ENCODE peak calls at places on chromosomes 3 and 15, in ten cellular contexts. V, O, G, I, C, M, E, Z, W and T are unnamed samples.

GRCh38 chr3:133374706-133375105 is 25.1 kb upstream of the BFSP2 start:
- DNase-seq in G (no peak), W (peak), Z (no peak), M (peak), I (no peak), V (no peak), O (no peak), E (no peak), C (no peak), T (no peak)

GRCh38 chr15:89301304-89302089 is 33.1 kb downstream of the POLG start:
- DNase-seq in G (no peak), E (no peak), I (no peak), C (no peak), O (no peak), W (no peak), M (no peak), V (no peak), Z (no peak), T (no peak)

GRCh38 chr3:149013726-149014125 is 22.4 kb downstream of the GYG1 start:
- DNase-seq in V (no peak), M (no peak), E (no peak), Z (no peak), O (no peak), G (no peak), I (no peak), W (peak), C (no peak), T (no peak)

GRCh38 chr3:116929534-116930222 is 220.1 kb downstream of the TUSC7 start:
- DNase-seq in O (no peak), E (no peak), V (no peak), C (no peak), W (no peak), Z (no peak), G (no peak), M (no peak), I (no peak), T (no peak)

GRCh38 chr15:90080818-90081382 is 21.4 kb downstream of the IDH2 start:
- DNase-seq in C (no peak), Z (no peak), V (no peak), O (no peak), M (no peak), W (no peak), I (no peak), E (no peak), G (no peak), T (no peak)

GRCh38 chr3:142642956-142643355 is 46.8 kb downstream of the PLS1 start:
- DNase-seq in W (no peak), O (no peak), E (no peak), I (no peak), M (no peak), G (no peak), C (no peak), Z (no peak), V (no peak), T (no peak)

GRCh38 chr3:1967525-1967924 is 131.1 kb upstream of the CNTN4 start:
- DNase-seq in G (no peak), W (no peak), I (no peak), C (no peak), E (no peak), Z (no peak), M (no peak), O (no peak), V (no peak), T (no peak)

GRCh38 chr15:63388511-63388910 is 6.9 kb upstream of the CA12 start:
- DNase-seq in I (no peak), G (no peak), E (no peak), Z (no peak), C (no peak), V (no peak), M (no peak), W (no peak), O (no peak), T (no peak)

GRCh38 chr3:173398111-173398479 is 551 bp downstream of the NLGN1 start:
- DNase-seq in Z (no peak), O (peak), E (no peak), W (no peak), G (no peak), M (no peak), V (no peak), C (no peak), I (no peak), T (no peak)

GRCh38 chr15:100383302-100384107 is 41.7 kb upstream of the ADAMTS17 start:
- DNase-seq in V (peak), W (peak), Z (peak), O (no peak), E (no peak), G (no peak), C (no peak), I (no peak), M (peak), T (peak)

GRCh38 chr3:52244061-52244628 is 1.4 kb upstream of the PPM1M start:
- DNase-seq in M (peak), C (no peak), O (no peak), W (no peak), G (no peak), I (no peak), V (peak), E (peak), Z (no peak), T (no peak)

GRCh38 chr3:106139834-106140233 is 271.0 kb upstream of the CBLB start:
- DNase-seq in C (no peak), M (no peak), I (no peak), E (no peak), V (no peak), G (no peak), Z (no peak), O (no peak), W (no peak), T (no peak)

GRCh38 chr15:48925714-48926223 is 38.0 kb downstream of the SHC4 start:
- DNase-seq in E (no peak), C (peak), W (peak), V (no peak), I (peak), O (no peak), Z (no peak), G (no peak), M (no peak), T (no peak)

GRCh38 chr15:41115652-41116115 is 396 bp downstream of the INO80 start:
- DNase-seq in Z (peak), W (no peak), G (peak), I (peak), M (peak), O (no peak), V (peak), E (peak), C (peak), T (peak)

GRCh38 chr15:78737187-78737820 is 74.0 kb downstream of the ADAMTS7 start:
- DNase-seq in O (no peak), V (no peak), E (no peak), Z (no peak), M (peak), W (no peak), I (no peak), G (no peak), C (no peak), T (no peak)

GRCh38 chr3:108305484-108306172 is 9.3 kb downstream of the HHLA2 start:
- DNase-seq in O (no peak), I (no peak), C (no peak), M (no peak), Z (no peak), E (peak), W (no peak), V (no peak), G (no peak), T (no peak)

GRCh38 chr3:196016485-196016884 is 65.4 kb downstream of the TFRC start:
- DNase-seq in E (no peak), Z (no peak), V (no peak), O (no peak), C (no peak), W (peak), M (no peak), G (no peak), I (peak), T (no peak)

GRCh38 chr15:29750754-29751153 is 71.5 kb downstream of the TJP1 start:
- DNase-seq in W (no peak), Z (no peak), E (no peak), C (no peak), M (no peak), V (no peak), G (no peak), O (no peak), I (no peak), T (no peak)

GRCh38 chr3:173920386-173920785 is 522.8 kb downstream of the NLGN1 start:
- DNase-seq in V (no peak), O (no peak), M (no peak), W (no peak), I (no peak), Z (no peak), G (no peak), E (no peak), C (no peak), T (no peak)

GRCh38 chr3:9934235-9934621 is 594 bp downstream of the CRELD1 start:
- DNase-seq in O (no peak), Z (no peak), C (peak), E (no peak), W (peak), V (no peak), I (no peak), G (no peak), M (peak), T (no peak)

GRCh38 chr3:39013921-39014509 is 37.7 kb downstream of the SCN11A start:
- DNase-seq in G (no peak), W (no peak), M (no peak), I (no peak), O (no peak), Z (no peak), V (no peak), E (no peak), C (no peak), T (no peak)

GRCh38 chr3:11581237-11582122 is 62.2 kb downstream of the VGLL4 start:
- DNase-seq in C (no peak), V (peak), W (no peak), Z (no peak), M (no peak), G (no peak), E (no peak), I (no peak), O (no peak), T (no peak)

GRCh38 chr3:13391308-13391707 is 28.8 kb downstream of the NUP210 start:
- DNase-seq in C (peak), I (no peak), W (no peak), G (no peak), E (no peak), Z (no peak), V (no peak), O (no peak), M (no peak), T (no peak)

GRCh38 chr15:77021803-77022381 is 27.0 kb downstream of the PSTPIP1 start:
- DNase-seq in O (no peak), M (no peak), E (peak), V (no peak), W (peak), Z (no peak), C (no peak), I (no peak), G (no peak), T (no peak)

GRCh38 chr3:60989893-60990740 is 261.1 kb downstream of the FHIT start:
- DNase-seq in C (no peak), V (no peak), G (no peak), M (no peak), W (no peak), Z (no peak), E (no peak), I (no peak), O (no peak), T (no peak)

GRCh38 chr3:122680381-122681293 is at the start of gene PARP14:
- DNase-seq in M (peak), G (peak), I (peak), V (peak), W (peak), Z (peak), C (peak), O (no peak), E (peak), T (peak)

GRCh38 chr15:99324700-99325099 is 73.4 kb downstream of the LRRC28 start:
- DNase-seq in M (no peak), I (no peak), E (no peak), G (no peak), C (no peak), O (no peak), V (no peak), W (no peak), Z (no peak), T (no peak)

GRCh38 chr15:63050737-63051700 is 8.5 kb downstream of the TPM1 start:
- DNase-seq in O (peak), M (no peak), V (no peak), Z (no peak), E (no peak), C (no peak), G (no peak), I (no peak), W (peak), T (no peak)

GRCh38 chr15:41873711-41874110 is 20.1 kb downstream of the SPTBN5 start:
- DNase-seq in W (no peak), C (no peak), O (no peak), E (no peak), M (no peak), Z (no peak), G (no peak), I (no peak), V (no peak), T (no peak)

GRCh38 chr3:31772155-31772761 is 208.8 kb downstream of the OSBPL10 start:
- DNase-seq in W (no peak), Z (no peak), I (no peak), V (no peak), C (no peak), E (no peak), G (no peak), O (no peak), M (no peak), T (no peak)

GRCh38 chr15:69393831-69394491 is 20.2 kb upstream of the KIF23 start:
- DNase-seq in E (no peak), V (no peak), C (no peak), Z (no peak), W (no peak), O (no peak), G (no peak), I (no peak), M (no peak), T (no peak)

GRCh38 chr15:33720952-33721351 is 247.3 kb upstream of the CHRM5 start:
- DNase-seq in I (no peak), O (no peak), G (no peak), Z (no peak), W (peak), V (no peak), C (no peak), M (no peak), E (no peak), T (no peak)

GRCh38 chr15:101181349-101181748 is 70.5 kb downstream of the CHSY1 start:
- DNase-seq in M (no peak), E (no peak), G (no peak), Z (no peak), O (no peak), W (no peak), V (no peak), I (no peak), C (no peak), T (no peak)

GRCh38 chr3:8529197-8529637 is 27.6 kb downstream of the LMCD1 start:
- DNase-seq in Z (peak), W (peak), C (no peak), O (no peak), I (peak), V (peak), E (no peak), G (no peak), M (no peak), T (peak)

GRCh38 chr15:96268421-96269204 is 61.9 kb upstream of the NR2F2 start:
- DNase-seq in G (no peak), E (no peak), O (no peak), Z (peak), W (no peak), M (no peak), I (no peak), V (no peak), C (no peak), T (no peak)

GRCh38 chr3:42613462-42613861 is 13.0 kb downstream of the NKTR start:
- DNase-seq in C (peak), I (no peak), V (no peak), M (no peak), G (no peak), O (no peak), Z (no peak), E (no peak), W (no peak), T (no peak)

GRCh38 chr3:146865175-146865755 is 260.1 kb upstream of the PLSCR5 start:
- DNase-seq in Z (no peak), V (no peak), G (no peak), E (no peak), C (no peak), M (no peak), W (no peak), O (no peak), I (no peak), T (no peak)